ENCODE peak calls at places on chromosomes 1 and 21, in seven cellular contexts. One of them, this sample, is unnamed.

GRCh38 chr21:33121715-33122475 is 52.0 kb downstream of the OLIG1 start:
- DNase-seq in tibial artery: no peak
- DNase-seq in tibial nerve: no peak
- DNase-seq in fibroblast of pulmonary artery: peak
- DNase-seq in neural progenitor cell: peak
- DNase-seq in stomach: no peak
- DNase-seq in fibroblast of the aortic adventitia: peak
- DNase-seq in this sample: no peak

GRCh38 chr1:187074445-187075045 is 245.8 kb downstream of the PLA2G4A start:
- DNase-seq in tibial artery: no peak
- DNase-seq in tibial nerve: no peak
- DNase-seq in fibroblast of pulmonary artery: no peak
- DNase-seq in neural progenitor cell: no peak
- DNase-seq in stomach: no peak
- DNase-seq in fibroblast of the aortic adventitia: no peak
- DNase-seq in this sample: no peak

GRCh38 chr1:244439391-244440032 is 12.2 kb downstream of the ADSS2 start:
- DNase-seq in tibial artery: no peak
- DNase-seq in tibial nerve: no peak
- DNase-seq in fibroblast of pulmonary artery: no peak
- DNase-seq in neural progenitor cell: no peak
- DNase-seq in stomach: no peak
- DNase-seq in fibroblast of the aortic adventitia: no peak
- DNase-seq in this sample: peak

GRCh38 chr1:30111431-30111830 is 612.0 kb downstream of the MATN1 start:
- DNase-seq in tibial artery: no peak
- DNase-seq in tibial nerve: no peak
- DNase-seq in fibroblast of pulmonary artery: peak
- DNase-seq in neural progenitor cell: peak
- DNase-seq in stomach: peak
- DNase-seq in fibroblast of the aortic adventitia: peak
- DNase-seq in this sample: peak

GRCh38 chr1:25699501-25700089 is 83.0 kb downstream of the MAN1C1 start:
- DNase-seq in tibial artery: peak
- DNase-seq in tibial nerve: no peak
- DNase-seq in fibroblast of pulmonary artery: no peak
- DNase-seq in neural progenitor cell: no peak
- DNase-seq in stomach: no peak
- DNase-seq in fibroblast of the aortic adventitia: no peak
- DNase-seq in this sample: no peak

GRCh38 chr1:113211467-113211866 is 138.5 kb downstream of the LRIG2 start:
- DNase-seq in tibial artery: no peak
- DNase-seq in tibial nerve: no peak
- DNase-seq in fibroblast of pulmonary artery: no peak
- DNase-seq in neural progenitor cell: no peak
- DNase-seq in stomach: no peak
- DNase-seq in fibroblast of the aortic adventitia: no peak
- DNase-seq in this sample: no peak

GRCh38 chr1:154774175-154774855 is 95.8 kb downstream of the KCNN3 start:
- DNase-seq in tibial artery: no peak
- DNase-seq in tibial nerve: no peak
- DNase-seq in fibroblast of pulmonary artery: no peak
- DNase-seq in neural progenitor cell: no peak
- DNase-seq in stomach: no peak
- DNase-seq in fibroblast of the aortic adventitia: no peak
- DNase-seq in this sample: no peak

GRCh38 chr1:189158155-189158554 is 1319.5 kb downstream of the BRINP3 start:
- DNase-seq in tibial artery: no peak
- DNase-seq in tibial nerve: no peak
- DNase-seq in fibroblast of pulmonary artery: no peak
- DNase-seq in neural progenitor cell: no peak
- DNase-seq in stomach: no peak
- DNase-seq in fibroblast of the aortic adventitia: no peak
- DNase-seq in this sample: no peak

GRCh38 chr1:228305721-228306152 is 97.9 kb downstream of the OBSCN start:
- DNase-seq in tibial artery: no peak
- DNase-seq in tibial nerve: no peak
- DNase-seq in fibroblast of pulmonary artery: no peak
- DNase-seq in neural progenitor cell: no peak
- DNase-seq in stomach: no peak
- DNase-seq in fibroblast of the aortic adventitia: no peak
- DNase-seq in this sample: no peak

GRCh38 chr1:4063516-4063915 is 163.4 kb upstream of the C1orf174 start:
- DNase-seq in tibial artery: peak
- DNase-seq in tibial nerve: no peak
- DNase-seq in fibroblast of pulmonary artery: no peak
- DNase-seq in neural progenitor cell: no peak
- DNase-seq in stomach: no peak
- DNase-seq in fibroblast of the aortic adventitia: no peak
- DNase-seq in this sample: no peak

GRCh38 chr1:176857632-176858031 is 306.9 kb downstream of the ASTN1 start:
- DNase-seq in tibial artery: no peak
- DNase-seq in tibial nerve: no peak
- DNase-seq in fibroblast of pulmonary artery: no peak
- DNase-seq in neural progenitor cell: no peak
- DNase-seq in stomach: no peak
- DNase-seq in fibroblast of the aortic adventitia: no peak
- DNase-seq in this sample: no peak

GRCh38 chr1:212622467-212622866 is 13.9 kb downstream of the ATF3 start:
- DNase-seq in tibial artery: no peak
- DNase-seq in tibial nerve: no peak
- DNase-seq in fibroblast of pulmonary artery: no peak
- DNase-seq in neural progenitor cell: no peak
- DNase-seq in stomach: no peak
- DNase-seq in fibroblast of the aortic adventitia: no peak
- DNase-seq in this sample: no peak

GRCh38 chr1:36557041-36558000 is 74.6 kb upstream of the CSF3R start:
- DNase-seq in tibial artery: peak
- DNase-seq in tibial nerve: no peak
- DNase-seq in fibroblast of pulmonary artery: no peak
- DNase-seq in neural progenitor cell: no peak
- DNase-seq in stomach: peak
- DNase-seq in fibroblast of the aortic adventitia: no peak
- DNase-seq in this sample: no peak

GRCh38 chr1:8406946-8407345 is 89.0 kb downstream of the SLC45A1 start:
- DNase-seq in tibial artery: no peak
- DNase-seq in tibial nerve: no peak
- DNase-seq in fibroblast of pulmonary artery: peak
- DNase-seq in neural progenitor cell: no peak
- DNase-seq in stomach: no peak
- DNase-seq in fibroblast of the aortic adventitia: peak
- DNase-seq in this sample: no peak

GRCh38 chr21:33007747-33008146 is 18.0 kb upstream of the OLIG2 start:
- DNase-seq in tibial artery: no peak
- DNase-seq in tibial nerve: no peak
- DNase-seq in fibroblast of pulmonary artery: no peak
- DNase-seq in neural progenitor cell: no peak
- DNase-seq in stomach: no peak
- DNase-seq in fibroblast of the aortic adventitia: no peak
- DNase-seq in this sample: no peak

GRCh38 chr1:181350146-181350545 is 133.2 kb upstream of the CACNA1E start:
- DNase-seq in tibial artery: no peak
- DNase-seq in tibial nerve: no peak
- DNase-seq in fibroblast of pulmonary artery: no peak
- DNase-seq in neural progenitor cell: no peak
- DNase-seq in stomach: no peak
- DNase-seq in fibroblast of the aortic adventitia: no peak
- DNase-seq in this sample: no peak

GRCh38 chr1:106534612-106535011 is 521.9 kb upstream of the PRMT6 start:
- DNase-seq in tibial artery: no peak
- DNase-seq in tibial nerve: no peak
- DNase-seq in fibroblast of pulmonary artery: no peak
- DNase-seq in neural progenitor cell: peak
- DNase-seq in stomach: no peak
- DNase-seq in fibroblast of the aortic adventitia: peak
- DNase-seq in this sample: no peak

GRCh38 chr1:5901150-5901549 is 91.1 kb downstream of the NPHP4 start:
- DNase-seq in tibial artery: peak
- DNase-seq in tibial nerve: no peak
- DNase-seq in fibroblast of pulmonary artery: no peak
- DNase-seq in neural progenitor cell: no peak
- DNase-seq in stomach: no peak
- DNase-seq in fibroblast of the aortic adventitia: peak
- DNase-seq in this sample: no peak

GRCh38 chr1:21302747-21303715 is 12.8 kb upstream of the ECE1 start:
- DNase-seq in tibial artery: no peak
- DNase-seq in tibial nerve: no peak
- DNase-seq in fibroblast of pulmonary artery: peak
- DNase-seq in neural progenitor cell: no peak
- DNase-seq in stomach: no peak
- DNase-seq in fibroblast of the aortic adventitia: peak
- DNase-seq in this sample: peak

GRCh38 chr1:226308166-226308722 is 720 bp downstream of the LIN9 start:
- DNase-seq in tibial artery: no peak
- DNase-seq in tibial nerve: no peak
- DNase-seq in fibroblast of pulmonary artery: no peak
- DNase-seq in neural progenitor cell: peak
- DNase-seq in stomach: peak
- DNase-seq in fibroblast of the aortic adventitia: no peak
- DNase-seq in this sample: peak

GRCh38 chr1:241896670-241896962 is 48.6 kb downstream of the EXO1 start:
- DNase-seq in tibial artery: no peak
- DNase-seq in tibial nerve: no peak
- DNase-seq in fibroblast of pulmonary artery: no peak
- DNase-seq in neural progenitor cell: no peak
- DNase-seq in stomach: no peak
- DNase-seq in fibroblast of the aortic adventitia: no peak
- DNase-seq in this sample: no peak
- TF ChIP-seq CTCF in tibial artery: no peak
- TF ChIP-seq CTCF in tibial nerve: no peak
- TF ChIP-seq CTCF in fibroblast of pulmonary artery: no peak
- TF ChIP-seq CTCF in neural progenitor cell: no peak
- TF ChIP-seq CTCF in stomach: no peak
- TF ChIP-seq CTCF in fibroblast of the aortic adventitia: no peak
- TF ChIP-seq CTCF in this sample: no peak

DNA sequence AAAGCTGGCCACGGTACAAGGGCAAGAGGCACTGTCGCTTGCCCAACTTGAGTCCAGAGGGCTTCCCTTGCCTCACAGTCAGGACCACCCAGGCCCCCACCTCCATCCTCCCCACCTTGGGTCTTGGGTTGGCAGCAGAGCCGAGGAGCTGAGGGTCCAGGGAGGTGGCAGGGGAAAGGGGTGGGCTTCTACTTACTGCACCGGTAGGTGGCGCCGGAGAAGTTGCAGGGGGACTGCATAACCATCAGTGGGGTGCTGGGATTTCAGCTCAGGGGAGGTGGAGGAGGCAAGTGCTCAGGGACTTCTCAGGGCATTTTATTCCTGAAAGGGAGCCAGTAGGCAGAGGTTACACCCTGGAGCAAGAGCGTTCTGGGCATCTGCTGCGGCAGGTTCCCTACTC is 44.0 kb downstream of the TRIM62 start:
- DNase-seq in tibial artery: no peak
- DNase-seq in tibial nerve: no peak
- DNase-seq in fibroblast of pulmonary artery: peak
- DNase-seq in neural progenitor cell: peak
- DNase-seq in stomach: peak
- DNase-seq in fibroblast of the aortic adventitia: no peak
- DNase-seq in this sample: no peak
- TF ChIP-seq CTCF in tibial artery: peak
- TF ChIP-seq CTCF in tibial nerve: peak
- TF ChIP-seq CTCF in fibroblast of pulmonary artery: peak
- TF ChIP-seq CTCF in neural progenitor cell: peak
- TF ChIP-seq CTCF in stomach: no peak
- TF ChIP-seq CTCF in fibroblast of the aortic adventitia: peak
- TF ChIP-seq CTCF in this sample: no peak

GRCh38 chr1:16071614-16072013 is 1.8 kb downstream of the FAM131C start:
- DNase-seq in tibial artery: no peak
- DNase-seq in tibial nerve: no peak
- DNase-seq in fibroblast of pulmonary artery: no peak
- DNase-seq in neural progenitor cell: no peak
- DNase-seq in stomach: no peak
- DNase-seq in fibroblast of the aortic adventitia: no peak
- DNase-seq in this sample: no peak

GRCh38 chr1:16074217-16074616 is 766 bp upstream of the FAM131C start:
- DNase-seq in tibial artery: no peak
- DNase-seq in tibial nerve: no peak
- DNase-seq in fibroblast of pulmonary artery: no peak
- DNase-seq in neural progenitor cell: no peak
- DNase-seq in stomach: no peak
- DNase-seq in fibroblast of the aortic adventitia: no peak
- DNase-seq in this sample: no peak

GRCh38 chr1:16073490-16074104 is at the start of gene FAM131C:
- DNase-seq in tibial artery: no peak
- DNase-seq in tibial nerve: no peak
- DNase-seq in fibroblast of pulmonary artery: no peak
- DNase-seq in neural progenitor cell: peak
- DNase-seq in stomach: peak
- DNase-seq in fibroblast of the aortic adventitia: no peak
- DNase-seq in this sample: peak

GRCh38 chr1:16072095-16072494 is 1.4 kb downstream of the FAM131C start:
- DNase-seq in tibial artery: no peak
- DNase-seq in tibial nerve: no peak
- DNase-seq in fibroblast of pulmonary artery: no peak
- DNase-seq in neural progenitor cell: no peak
- DNase-seq in stomach: no peak
- DNase-seq in fibroblast of the aortic adventitia: no peak
- DNase-seq in this sample: no peak

DNA sequence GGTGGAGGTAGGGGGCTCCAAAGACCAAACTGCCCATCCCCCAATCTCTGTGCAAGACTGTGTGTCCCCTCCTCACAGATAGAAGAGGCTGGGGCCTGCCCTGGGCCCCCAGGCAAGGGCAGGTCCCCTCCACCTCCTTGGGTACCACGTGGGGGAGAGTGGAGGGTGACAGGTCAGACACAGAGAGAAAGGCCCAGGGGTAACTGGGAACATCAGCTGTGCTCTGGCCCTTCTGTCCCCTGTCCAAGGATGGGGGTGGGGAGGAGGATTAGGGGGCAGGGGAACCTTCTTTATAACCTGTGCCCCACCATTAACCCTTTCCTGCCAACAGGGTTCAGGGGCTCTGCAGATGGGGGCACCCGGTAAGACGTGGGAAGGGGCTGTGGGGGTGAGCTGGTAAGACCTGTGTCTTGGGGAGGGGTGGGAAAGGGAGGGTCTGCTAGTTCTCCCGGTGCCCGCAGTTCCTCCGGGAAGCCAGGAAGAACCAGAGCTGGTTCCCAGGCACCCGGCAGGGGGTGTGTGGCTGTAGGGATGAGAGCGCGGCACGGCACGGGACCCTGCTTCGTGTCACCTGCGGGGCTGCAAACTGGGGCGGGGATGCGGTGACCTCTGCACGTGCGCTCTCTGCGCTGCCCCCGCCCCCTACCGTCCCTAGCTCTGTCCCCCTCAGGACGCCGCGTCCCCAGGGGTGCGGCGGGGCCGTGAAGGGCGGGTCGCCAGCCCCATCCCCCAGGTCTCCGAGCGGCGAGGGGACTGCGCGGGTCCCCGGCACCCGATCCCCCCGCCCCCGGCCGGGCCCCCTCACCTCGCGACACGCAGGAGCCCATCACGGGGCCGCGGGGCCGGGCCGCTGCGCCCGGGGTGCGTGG is 601 bp downstream of the FAM131C start:
- DNase-seq in tibial artery: no peak
- DNase-seq in tibial nerve: no peak
- DNase-seq in fibroblast of pulmonary artery: no peak
- DNase-seq in neural progenitor cell: peak
- DNase-seq in stomach: no peak
- DNase-seq in fibroblast of the aortic adventitia: no peak
- DNase-seq in this sample: no peak
- TF ChIP-seq CTCF in tibial artery: no peak
- TF ChIP-seq CTCF in tibial nerve: no peak
- TF ChIP-seq CTCF in fibroblast of pulmonary artery: peak
- TF ChIP-seq CTCF in neural progenitor cell: no peak
- TF ChIP-seq CTCF in stomach: no peak
- TF ChIP-seq CTCF in fibroblast of the aortic adventitia: no peak
- TF ChIP-seq CTCF in this sample: no peak

GRCh38 chr1:28036431-28036830 is 52.0 kb downstream of the EYA3 start:
- DNase-seq in tibial artery: no peak
- DNase-seq in tibial nerve: no peak
- DNase-seq in fibroblast of pulmonary artery: no peak
- DNase-seq in neural progenitor cell: no peak
- DNase-seq in stomach: no peak
- DNase-seq in fibroblast of the aortic adventitia: no peak
- DNase-seq in this sample: no peak
- TF ChIP-seq CTCF in tibial artery: peak
- TF ChIP-seq CTCF in tibial nerve: no peak
- TF ChIP-seq CTCF in fibroblast of pulmonary artery: no peak
- TF ChIP-seq CTCF in neural progenitor cell: peak
- TF ChIP-seq CTCF in stomach: no peak
- TF ChIP-seq CTCF in fibroblast of the aortic adventitia: no peak
- TF ChIP-seq CTCF in this sample: no peak